ENCODE peak calls at places on chromosomes 6 and 20, in nine cellular contexts. One of them, this sample, is unnamed.

GRCh38 chr20:25356294-25356933 is 34.2 kb downstream of the ABHD12 start:
- DNase-seq in anterior cingulate cortex: no peak
- DNase-seq in endothelial cell: no peak
- DNase-seq in cardiac fibroblast: no peak
- DNase-seq in iPS-NIHi11: peak; percentile 42
- DNase-seq in NCI-H510A treated with DMSO at 0.1 percent for 48 hours: peak; percentile 90
- DNase-seq in activated CD4-positive, alpha-beta memory T cell treated with anti-CD3 and anti-CD28 coated beads, Interleukin-2, amount 10 ng/mL, durations not matched to agents 7 days and 5 days: no peak
- DNase-seq in KG1: no peak
- DNase-seq in Caki2: no peak
- DNase-seq in this sample: no peak

GRCh38 chr6:2870046-2870636 is 28.5 kb upstream of the SERPINB1 start:
- DNase-seq in anterior cingulate cortex: no peak
- DNase-seq in endothelial cell: no peak
- DNase-seq in cardiac fibroblast: no peak
- DNase-seq in iPS-NIHi11: no peak
- DNase-seq in NCI-H510A treated with DMSO at 0.1 percent for 48 hours: no peak
- DNase-seq in activated CD4-positive, alpha-beta memory T cell treated with anti-CD3 and anti-CD28 coated beads, Interleukin-2, amount 10 ng/mL, durations not matched to agents 7 days and 5 days: no peak
- DNase-seq in KG1: no peak
- DNase-seq in Caki2: no peak
- DNase-seq in this sample: no peak

GRCh38 chr6:137246164-137246563 is 27.0 kb upstream of the IFNGR1 start:
- DNase-seq in anterior cingulate cortex: no peak
- DNase-seq in endothelial cell: no peak
- DNase-seq in cardiac fibroblast: no peak
- DNase-seq in iPS-NIHi11: no peak
- DNase-seq in NCI-H510A treated with DMSO at 0.1 percent for 48 hours: no peak
- DNase-seq in activated CD4-positive, alpha-beta memory T cell treated with anti-CD3 and anti-CD28 coated beads, Interleukin-2, amount 10 ng/mL, durations not matched to agents 7 days and 5 days: no peak
- DNase-seq in KG1: no peak
- DNase-seq in Caki2: no peak
- DNase-seq in this sample: no peak

GRCh38 chr6:6717008-6717763 is 128.7 kb downstream of the LY86 start:
- DNase-seq in anterior cingulate cortex: no peak
- DNase-seq in endothelial cell: no peak
- DNase-seq in cardiac fibroblast: no peak
- DNase-seq in iPS-NIHi11: no peak
- DNase-seq in NCI-H510A treated with DMSO at 0.1 percent for 48 hours: no peak
- DNase-seq in activated CD4-positive, alpha-beta memory T cell treated with anti-CD3 and anti-CD28 coated beads, Interleukin-2, amount 10 ng/mL, durations not matched to agents 7 days and 5 days: no peak
- DNase-seq in KG1: no peak
- DNase-seq in Caki2: no peak
- DNase-seq in this sample: no peak

GRCh38 chr6:131172237-131172636 is 37.0 kb downstream of the AKAP7 start:
- DNase-seq in anterior cingulate cortex: no peak
- DNase-seq in endothelial cell: no peak
- DNase-seq in cardiac fibroblast: peak; percentile 68
- DNase-seq in iPS-NIHi11: no peak
- DNase-seq in NCI-H510A treated with DMSO at 0.1 percent for 48 hours: no peak
- DNase-seq in activated CD4-positive, alpha-beta memory T cell treated with anti-CD3 and anti-CD28 coated beads, Interleukin-2, amount 10 ng/mL, durations not matched to agents 7 days and 5 days: no peak
- DNase-seq in KG1: no peak
- DNase-seq in Caki2: no peak
- DNase-seq in this sample: no peak

GRCh38 chr20:20009784-20010253 is 7.3 kb upstream of the NAA20 start:
- DNase-seq in anterior cingulate cortex: no peak
- DNase-seq in endothelial cell: peak; percentile 10
- DNase-seq in cardiac fibroblast: no peak
- DNase-seq in iPS-NIHi11: peak; percentile 28
- DNase-seq in NCI-H510A treated with DMSO at 0.1 percent for 48 hours: peak; percentile 92
- DNase-seq in activated CD4-positive, alpha-beta memory T cell treated with anti-CD3 and anti-CD28 coated beads, Interleukin-2, amount 10 ng/mL, durations not matched to agents 7 days and 5 days: no peak
- DNase-seq in KG1: no peak
- DNase-seq in Caki2: no peak
- DNase-seq in this sample: no peak

GRCh38 chr6:26075063-26075717 is 12.0 kb upstream of the HFE start:
- DNase-seq in anterior cingulate cortex: no peak
- DNase-seq in endothelial cell: no peak
- DNase-seq in cardiac fibroblast: no peak
- DNase-seq in iPS-NIHi11: no peak
- DNase-seq in NCI-H510A treated with DMSO at 0.1 percent for 48 hours: no peak
- DNase-seq in activated CD4-positive, alpha-beta memory T cell treated with anti-CD3 and anti-CD28 coated beads, Interleukin-2, amount 10 ng/mL, durations not matched to agents 7 days and 5 days: no peak
- DNase-seq in KG1: no peak
- DNase-seq in Caki2: no peak
- DNase-seq in this sample: no peak

GRCh38 chr6:156282087-156282486 is 495.1 kb upstream of the ARID1B start:
- DNase-seq in anterior cingulate cortex: no peak
- DNase-seq in endothelial cell: no peak
- DNase-seq in cardiac fibroblast: no peak
- DNase-seq in iPS-NIHi11: no peak
- DNase-seq in NCI-H510A treated with DMSO at 0.1 percent for 48 hours: no peak
- DNase-seq in activated CD4-positive, alpha-beta memory T cell treated with anti-CD3 and anti-CD28 coated beads, Interleukin-2, amount 10 ng/mL, durations not matched to agents 7 days and 5 days: no peak
- DNase-seq in KG1: no peak
- DNase-seq in Caki2: no peak
- DNase-seq in this sample: no peak

GRCh38 chr6:99019341-99019740 is 71.6 kb upstream of the FBXL4 start:
- DNase-seq in anterior cingulate cortex: no peak
- DNase-seq in endothelial cell: no peak
- DNase-seq in cardiac fibroblast: peak; percentile 6
- DNase-seq in iPS-NIHi11: no peak
- DNase-seq in NCI-H510A treated with DMSO at 0.1 percent for 48 hours: no peak
- DNase-seq in activated CD4-positive, alpha-beta memory T cell treated with anti-CD3 and anti-CD28 coated beads, Interleukin-2, amount 10 ng/mL, durations not matched to agents 7 days and 5 days: no peak
- DNase-seq in KG1: no peak
- DNase-seq in Caki2: peak; percentile 23
- DNase-seq in this sample: no peak

GRCh38 chr6:150712502-150713252 is 113.0 kb downstream of the PLEKHG1 start:
- DNase-seq in anterior cingulate cortex: no peak
- DNase-seq in endothelial cell: no peak
- DNase-seq in cardiac fibroblast: no peak
- DNase-seq in iPS-NIHi11: no peak
- DNase-seq in NCI-H510A treated with DMSO at 0.1 percent for 48 hours: no peak
- DNase-seq in activated CD4-positive, alpha-beta memory T cell treated with anti-CD3 and anti-CD28 coated beads, Interleukin-2, amount 10 ng/mL, durations not matched to agents 7 days and 5 days: no peak
- DNase-seq in KG1: no peak
- DNase-seq in Caki2: no peak
- DNase-seq in this sample: no peak

GRCh38 chr6:137202078-137202477 is 17.1 kb downstream of the IFNGR1 start:
- DNase-seq in anterior cingulate cortex: no peak
- DNase-seq in endothelial cell: no peak
- DNase-seq in cardiac fibroblast: no peak
- DNase-seq in iPS-NIHi11: no peak
- DNase-seq in NCI-H510A treated with DMSO at 0.1 percent for 48 hours: no peak
- DNase-seq in activated CD4-positive, alpha-beta memory T cell treated with anti-CD3 and anti-CD28 coated beads, Interleukin-2, amount 10 ng/mL, durations not matched to agents 7 days and 5 days: no peak
- DNase-seq in KG1: no peak
- DNase-seq in Caki2: no peak
- DNase-seq in this sample: no peak

GRCh38 chr6:156820089-156820798 is 43.1 kb downstream of the ARID1B start:
- DNase-seq in anterior cingulate cortex: no peak
- DNase-seq in endothelial cell: no peak
- DNase-seq in cardiac fibroblast: no peak
- DNase-seq in iPS-NIHi11: no peak
- DNase-seq in NCI-H510A treated with DMSO at 0.1 percent for 48 hours: no peak
- DNase-seq in activated CD4-positive, alpha-beta memory T cell treated with anti-CD3 and anti-CD28 coated beads, Interleukin-2, amount 10 ng/mL, durations not matched to agents 7 days and 5 days: no peak
- DNase-seq in KG1: no peak
- DNase-seq in Caki2: no peak
- DNase-seq in this sample: no peak

GRCh38 chr20:48459729-48460395 is 367.9 kb downstream of the PREX1 start:
- DNase-seq in anterior cingulate cortex: no peak
- DNase-seq in endothelial cell: no peak
- DNase-seq in cardiac fibroblast: no peak
- DNase-seq in iPS-NIHi11: no peak
- DNase-seq in NCI-H510A treated with DMSO at 0.1 percent for 48 hours: no peak
- DNase-seq in activated CD4-positive, alpha-beta memory T cell treated with anti-CD3 and anti-CD28 coated beads, Interleukin-2, amount 10 ng/mL, durations not matched to agents 7 days and 5 days: no peak
- DNase-seq in KG1: no peak
- DNase-seq in Caki2: no peak
- DNase-seq in this sample: no peak

GRCh38 chr20:10673831-10674683 is at the start of gene JAG1:
- DNase-seq in anterior cingulate cortex: peak; percentile 82
- DNase-seq in endothelial cell: peak; percentile 96
- DNase-seq in cardiac fibroblast: peak; percentile 96
- DNase-seq in iPS-NIHi11: peak; percentile 96
- DNase-seq in NCI-H510A treated with DMSO at 0.1 percent for 48 hours: peak; percentile 97
- DNase-seq in activated CD4-positive, alpha-beta memory T cell treated with anti-CD3 and anti-CD28 coated beads, Interleukin-2, amount 10 ng/mL, durations not matched to agents 7 days and 5 days: peak; percentile 75
- DNase-seq in KG1: peak; percentile 67
- DNase-seq in Caki2: peak; percentile 99
- DNase-seq in this sample: peak; percentile 60

GRCh38 chr6:3749991-3750323 is 1.6 kb downstream of the PXDC1 start:
- DNase-seq in anterior cingulate cortex: no peak
- DNase-seq in endothelial cell: no peak
- DNase-seq in cardiac fibroblast: peak; percentile 80
- DNase-seq in iPS-NIHi11: no peak
- DNase-seq in NCI-H510A treated with DMSO at 0.1 percent for 48 hours: no peak
- DNase-seq in activated CD4-positive, alpha-beta memory T cell treated with anti-CD3 and anti-CD28 coated beads, Interleukin-2, amount 10 ng/mL, durations not matched to agents 7 days and 5 days: no peak
- DNase-seq in KG1: no peak
- DNase-seq in Caki2: peak; percentile 68
- DNase-seq in this sample: peak; percentile 51

GRCh38 chr6:12313992-12314589 is 23.9 kb downstream of the EDN1 start:
- DNase-seq in anterior cingulate cortex: no peak
- DNase-seq in endothelial cell: no peak
- DNase-seq in cardiac fibroblast: peak; percentile 85
- DNase-seq in iPS-NIHi11: no peak
- DNase-seq in NCI-H510A treated with DMSO at 0.1 percent for 48 hours: no peak
- DNase-seq in activated CD4-positive, alpha-beta memory T cell treated with anti-CD3 and anti-CD28 coated beads, Interleukin-2, amount 10 ng/mL, durations not matched to agents 7 days and 5 days: no peak
- DNase-seq in KG1: no peak
- DNase-seq in Caki2: peak; percentile 77
- DNase-seq in this sample: peak; percentile 57

GRCh38 chr20:46905364-46906125 is 10.9 kb downstream of the EYA2 start:
- DNase-seq in anterior cingulate cortex: no peak
- DNase-seq in endothelial cell: no peak
- DNase-seq in cardiac fibroblast: no peak
- DNase-seq in iPS-NIHi11: no peak
- DNase-seq in NCI-H510A treated with DMSO at 0.1 percent for 48 hours: no peak
- DNase-seq in activated CD4-positive, alpha-beta memory T cell treated with anti-CD3 and anti-CD28 coated beads, Interleukin-2, amount 10 ng/mL, durations not matched to agents 7 days and 5 days: no peak
- DNase-seq in KG1: no peak
- DNase-seq in Caki2: no peak
- DNase-seq in this sample: peak; percentile 26

GRCh38 chr6:144728804-144729203 is 443.7 kb downstream of the UTRN start:
- DNase-seq in anterior cingulate cortex: no peak
- DNase-seq in endothelial cell: no peak
- DNase-seq in cardiac fibroblast: no peak
- DNase-seq in iPS-NIHi11: no peak
- DNase-seq in NCI-H510A treated with DMSO at 0.1 percent for 48 hours: no peak
- DNase-seq in activated CD4-positive, alpha-beta memory T cell treated with anti-CD3 and anti-CD28 coated beads, Interleukin-2, amount 10 ng/mL, durations not matched to agents 7 days and 5 days: no peak
- DNase-seq in KG1: no peak
- DNase-seq in Caki2: no peak
- DNase-seq in this sample: no peak

GRCh38 chr6:113361014-113361645 is 496.0 kb upstream of the MARCKS start:
- DNase-seq in anterior cingulate cortex: no peak
- DNase-seq in endothelial cell: no peak
- DNase-seq in cardiac fibroblast: peak; percentile 79
- DNase-seq in iPS-NIHi11: no peak
- DNase-seq in NCI-H510A treated with DMSO at 0.1 percent for 48 hours: no peak
- DNase-seq in activated CD4-positive, alpha-beta memory T cell treated with anti-CD3 and anti-CD28 coated beads, Interleukin-2, amount 10 ng/mL, durations not matched to agents 7 days and 5 days: no peak
- DNase-seq in KG1: no peak
- DNase-seq in Caki2: peak; percentile 50
- DNase-seq in this sample: no peak

GRCh38 chr20:44609006-44609510 is 26.7 kb downstream of the PKIG start:
- DNase-seq in anterior cingulate cortex: no peak
- DNase-seq in endothelial cell: no peak
- DNase-seq in cardiac fibroblast: no peak
- DNase-seq in iPS-NIHi11: no peak
- DNase-seq in NCI-H510A treated with DMSO at 0.1 percent for 48 hours: no peak
- DNase-seq in activated CD4-positive, alpha-beta memory T cell treated with anti-CD3 and anti-CD28 coated beads, Interleukin-2, amount 10 ng/mL, durations not matched to agents 7 days and 5 days: no peak
- DNase-seq in KG1: no peak
- DNase-seq in Caki2: no peak
- DNase-seq in this sample: no peak

GRCh38 chr20:32970115-32970972 is 33.9 kb downstream of the SUN5 start:
- DNase-seq in anterior cingulate cortex: no peak
- DNase-seq in endothelial cell: no peak
- DNase-seq in cardiac fibroblast: no peak
- DNase-seq in iPS-NIHi11: no peak
- DNase-seq in NCI-H510A treated with DMSO at 0.1 percent for 48 hours: no peak
- DNase-seq in activated CD4-positive, alpha-beta memory T cell treated with anti-CD3 and anti-CD28 coated beads, Interleukin-2, amount 10 ng/mL, durations not matched to agents 7 days and 5 days: peak; percentile 14
- DNase-seq in KG1: no peak
- DNase-seq in Caki2: no peak
- DNase-seq in this sample: no peak

GRCh38 chr6:87944541-87944954 is 103.1 kb upstream of the SPACA1 start:
- DNase-seq in anterior cingulate cortex: peak; percentile 9
- DNase-seq in endothelial cell: no peak
- DNase-seq in cardiac fibroblast: peak; percentile 66
- DNase-seq in iPS-NIHi11: peak; percentile 48
- DNase-seq in NCI-H510A treated with DMSO at 0.1 percent for 48 hours: peak; percentile 7
- DNase-seq in activated CD4-positive, alpha-beta memory T cell treated with anti-CD3 and anti-CD28 coated beads, Interleukin-2, amount 10 ng/mL, durations not matched to agents 7 days and 5 days: no peak
- DNase-seq in KG1: no peak
- DNase-seq in Caki2: no peak
- DNase-seq in this sample: peak; percentile 39

GRCh38 chr6:2740601-2741000 is 10.1 kb downstream of the MYLK4 start:
- DNase-seq in anterior cingulate cortex: no peak
- DNase-seq in endothelial cell: no peak
- DNase-seq in cardiac fibroblast: no peak
- DNase-seq in iPS-NIHi11: no peak
- DNase-seq in NCI-H510A treated with DMSO at 0.1 percent for 48 hours: no peak
- DNase-seq in activated CD4-positive, alpha-beta memory T cell treated with anti-CD3 and anti-CD28 coated beads, Interleukin-2, amount 10 ng/mL, durations not matched to agents 7 days and 5 days: no peak
- DNase-seq in KG1: no peak
- DNase-seq in Caki2: no peak
- DNase-seq in this sample: no peak

GRCh38 chr6:139153876-139154275 is 19.0 kb downstream of the HECA start:
- DNase-seq in anterior cingulate cortex: no peak
- DNase-seq in endothelial cell: no peak
- DNase-seq in cardiac fibroblast: peak; percentile 65
- DNase-seq in iPS-NIHi11: no peak
- DNase-seq in NCI-H510A treated with DMSO at 0.1 percent for 48 hours: no peak
- DNase-seq in activated CD4-positive, alpha-beta memory T cell treated with anti-CD3 and anti-CD28 coated beads, Interleukin-2, amount 10 ng/mL, durations not matched to agents 7 days and 5 days: no peak
- DNase-seq in KG1: no peak
- DNase-seq in Caki2: no peak
- DNase-seq in this sample: no peak

GRCh38 chr6:33672808-33673207 is 38.7 kb downstream of the UQCC2 start:
- DNase-seq in anterior cingulate cortex: no peak
- DNase-seq in endothelial cell: no peak
- DNase-seq in cardiac fibroblast: peak; percentile 97
- DNase-seq in iPS-NIHi11: peak; percentile 76
- DNase-seq in NCI-H510A treated with DMSO at 0.1 percent for 48 hours: no peak
- DNase-seq in activated CD4-positive, alpha-beta memory T cell treated with anti-CD3 and anti-CD28 coated beads, Interleukin-2, amount 10 ng/mL, durations not matched to agents 7 days and 5 days: no peak
- DNase-seq in KG1: no peak
- DNase-seq in Caki2: peak; percentile 88
- DNase-seq in this sample: peak; percentile 84

GRCh38 chr20:37276494-37277252 is 12.8 kb upstream of the MANBAL start:
- DNase-seq in anterior cingulate cortex: no peak
- DNase-seq in endothelial cell: no peak
- DNase-seq in cardiac fibroblast: peak; percentile 85
- DNase-seq in iPS-NIHi11: no peak
- DNase-seq in NCI-H510A treated with DMSO at 0.1 percent for 48 hours: peak; percentile 56
- DNase-seq in activated CD4-positive, alpha-beta memory T cell treated with anti-CD3 and anti-CD28 coated beads, Interleukin-2, amount 10 ng/mL, durations not matched to agents 7 days and 5 days: peak; percentile 18
- DNase-seq in KG1: no peak
- DNase-seq in Caki2: peak; percentile 52
- DNase-seq in this sample: peak; percentile 35